ENCODE peak calls at places on chromosome 2, in nine cellular contexts. D is stimulated activated CD8-positive, alpha-beta memory T cell treated with anti-CD3 and anti-CD28 coated beads, Interleukin-15, amount 100 ng/mL, for 1 hour; H is psoas muscle; Y is omental fat pad; L is nephron progenitor cell; K is PC-9; R is T-helper 2 cell; E is Calu3; V is keratinocyte. M is an unnamed sample.

GRCh38 chr2:150997702-150998480 is 263.8 kb downstream of the RBM43 start:
- DNase-seq in D (no peak), L (no peak), Y (no peak), V (no peak), K (no peak), E (no peak), R (no peak), H (no peak), M (no peak)

GRCh38 chr2:226799976-226800940 is 638 bp upstream of the IRS1 start:
- DNase-seq in E (no peak), Y (no peak), D (no peak), K (peak), R (no peak), V (no peak), H (no peak), L (peak), M (no peak)

GRCh38 chr2:1586251-1586945 is 157.9 kb downstream of the PXDN start:
- DNase-seq in V (no peak), E (no peak), K (peak), L (no peak), Y (no peak), H (no peak), D (no peak), R (no peak), M (no peak)

GRCh38 chr2:32688511-32688910 is 60.7 kb downstream of the TTC27 start:
- DNase-seq in V (peak), L (no peak), D (no peak), Y (no peak), R (no peak), K (no peak), E (no peak), H (no peak), M (no peak)

GRCh38 chr2:120733238-120733942 is 2.3 kb upstream of the GLI2 start:
- DNase-seq in H (no peak), E (no peak), D (no peak), K (no peak), R (no peak), L (no peak), Y (no peak), V (no peak), M (no peak)

GRCh38 chr2:127479219-127479825 is 47.0 kb downstream of the IWS1 start:
- DNase-seq in L (no peak), R (no peak), K (no peak), H (no peak), E (no peak), D (no peak), Y (no peak), V (no peak), M (peak)

GRCh38 chr2:73928995-73929394 is 2.3 kb downstream of the DGUOK start:
- DNase-seq in K (no peak), Y (no peak), L (no peak), D (no peak), H (no peak), E (peak), R (no peak), V (no peak), M (no peak)

GRCh38 chr2:33605059-33605458 is 6.0 kb upstream of the FAM98A start:
- DNase-seq in L (no peak), V (no peak), D (no peak), H (no peak), K (no peak), Y (no peak), R (no peak), E (no peak), M (no peak)

GRCh38 chr2:105561401-105561800 is 162.6 kb upstream of the FHL2 start:
- DNase-seq in E (no peak), D (no peak), R (no peak), Y (no peak), L (no peak), H (no peak), V (no peak), K (no peak), M (no peak)

GRCh38 chr2:56191617-56192016 is 7.8 kb downstream of the CCDC85A start:
- DNase-seq in K (peak), Y (no peak), L (peak), E (peak), D (no peak), H (no peak), V (no peak), R (no peak), M (no peak)

GRCh38 chr2:117523267-117523666 is 291.2 kb upstream of the DDX18 start:
- DNase-seq in E (peak), H (peak), V (no peak), K (peak), Y (peak), D (no peak), L (no peak), R (no peak), M (no peak)

GRCh38 chr2:217075225-217075802 is 215.4 kb upstream of the TNP1 start:
- DNase-seq in K (no peak), R (no peak), D (no peak), Y (no peak), L (no peak), H (peak), E (no peak), V (no peak), M (no peak)

GRCh38 chr2:120434487-120434886 is 88.6 kb downstream of the INHBB start:
- DNase-seq in R (no peak), E (no peak), Y (no peak), K (no peak), D (no peak), V (no peak), H (no peak), L (no peak), M (no peak)

GRCh38 chr2:128379021-128380005 is 60.6 kb upstream of the HS6ST1 start:
- DNase-seq in Y (no peak), H (no peak), K (no peak), D (no peak), R (no peak), E (no peak), V (no peak), L (no peak), M (no peak)

GRCh38 chr2:169139145-169139544 is 69.8 kb downstream of the DHRS9 start:
- DNase-seq in E (no peak), Y (no peak), D (no peak), R (no peak), H (no peak), V (no peak), K (no peak), L (no peak), M (no peak)

GRCh38 chr2:191983186-191983585 is 136.3 kb upstream of the CAVIN2 start:
- DNase-seq in E (no peak), L (no peak), K (no peak), H (no peak), V (no peak), D (no peak), Y (no peak), R (no peak), M (no peak)

GRCh38 chr2:25537526-25537925 is 135.9 kb downstream of the DTNB start:
- DNase-seq in Y (no peak), E (no peak), D (no peak), K (no peak), H (no peak), R (no peak), V (no peak), L (no peak), M (no peak)

GRCh38 chr2:134858245-134858644 is 19.8 kb downstream of the ACMSD start:
- DNase-seq in L (no peak), K (no peak), E (no peak), H (no peak), V (no peak), Y (no peak), D (no peak), R (no peak), M (no peak)

GRCh38 chr2:112794131-112794733 is 9.9 kb upstream of the IL1A start:
- DNase-seq in H (peak), K (peak), Y (peak), E (peak), D (no peak), L (no peak), V (peak), R (no peak), M (no peak)

GRCh38 chr2:237699870-237700582 is 72.6 kb downstream of the LRRFIP1 start:
- DNase-seq in H (no peak), D (no peak), E (no peak), K (no peak), Y (no peak), L (no peak), V (no peak), R (no peak), M (no peak)

GRCh38 chr2:236177604-236177966 is 9.4 kb upstream of the GBX2 start:
- DNase-seq in R (no peak), K (peak), Y (no peak), H (peak), E (no peak), L (peak), D (no peak), V (no peak), M (no peak)

GRCh38 chr2:202932425-202933138 is 20.5 kb downstream of the CARF start:
- DNase-seq in V (no peak), H (no peak), K (no peak), D (no peak), E (no peak), R (no peak), L (no peak), Y (no peak), M (no peak)

GRCh38 chr2:38708900-38709321 is 42.2 kb downstream of the SRSF7 start:
- DNase-seq in E (no peak), K (no peak), D (no peak), H (no peak), L (no peak), V (no peak), R (no peak), Y (no peak), M (no peak)

GRCh38 chr2:240134466-240134865 is 1.6 kb downstream of the COPS9 start:
- DNase-seq in R (no peak), D (no peak), V (no peak), Y (no peak), K (no peak), H (no peak), L (no peak), E (no peak), M (no peak)

GRCh38 chr2:235551965-235552364 is 58.1 kb downstream of the AGAP1 start:
- DNase-seq in L (peak), R (no peak), V (no peak), K (peak), E (peak), H (peak), Y (no peak), D (no peak), M (no peak)

GRCh38 chr2:182018218-182018617 is 32.6 kb downstream of the PPP1R1C start:
- DNase-seq in R (no peak), L (no peak), D (no peak), K (no peak), H (no peak), V (no peak), Y (no peak), E (no peak), M (no peak)

GRCh38 chr2:48107326-48107925 is 201.1 kb upstream of the FBXO11 start:
- DNase-seq in H (no peak), L (no peak), D (no peak), R (no peak), K (peak), Y (no peak), E (peak), V (peak), M (no peak)

GRCh38 chr2:76019130-76019529 is 308.4 kb upstream of the GCFC2 start:
- DNase-seq in V (no peak), Y (no peak), D (no peak), E (no peak), K (no peak), H (no peak), R (no peak), L (no peak), M (no peak)

GRCh38 chr2:46645681-46646162 is 166.4 kb downstream of the TMEM247 start:
- DNase-seq in D (no peak), H (no peak), R (no peak), E (no peak), K (peak), V (peak), L (no peak), Y (no peak), M (no peak)

GRCh38 chr2:8862230-8862629 is 24.8 kb upstream of the KIDINS220 start:
- DNase-seq in L (no peak), V (no peak), E (no peak), R (no peak), D (no peak), Y (no peak), H (no peak), K (no peak), M (no peak)

GRCh38 chr2:204849887-204850286 is 304.6 kb downstream of the PARD3B start:
- DNase-seq in E (peak), L (no peak), H (no peak), K (peak), Y (no peak), D (no peak), R (no peak), V (peak), M (no peak)

GRCh38 chr2:177673602-177674595 is 281.3 kb downstream of the AGPS start:
- DNase-seq in R (no peak), V (no peak), H (no peak), D (no peak), K (no peak), Y (no peak), L (no peak), E (no peak), M (no peak)

GRCh38 chr2:238169021-238169707 is 10.4 kb downstream of the ERFE start:
- DNase-seq in L (no peak), K (no peak), R (no peak), E (no peak), H (peak), D (no peak), V (peak), Y (no peak), M (no peak)

GRCh38 chr2:187349328-187349944 is 98.6 kb downstream of the CALCRL start:
- DNase-seq in Y (no peak), R (no peak), V (no peak), H (no peak), E (no peak), D (no peak), K (no peak), L (no peak), M (no peak)

M was measured in memory B cell.